ENCODE peak calls at places on chromosomes 11 and 22, in five cellular contexts. F is heart left ventricle; E is CD8-positive, alpha-beta T cell; U is body of pancreas; W is lung. B is an unnamed sample.

GRCh38 chr11:130418756-130419155 is 9.7 kb downstream of the ADAMTS8 start:
- ATAC-seq in F (no peak), E (no peak), U (peak; percentile 18), W (no peak), B (peak; percentile 82)

GRCh38 chr11:11468919-11469318 is 115.9 kb upstream of the CSNK2A3 start:
- ATAC-seq in F (peak; percentile 52), E (no peak), U (no peak), W (no peak), B (peak; percentile 19)

GRCh38 chr22:24200616-24201212 is 19.4 kb downstream of the SUSD2 start:
- ATAC-seq in F (no peak), E (no peak), U (no peak), W (no peak), B (no peak)

GRCh38 chr22:17411213-17411612 is 42.0 kb downstream of the CECR2 start:
- ATAC-seq in F (no peak), E (no peak), U (no peak), W (no peak), B (no peak)

GRCh38 chr11:35066029-35066428 is 72.9 kb upstream of the CD44 start:
- ATAC-seq in F (no peak), E (no peak), U (no peak), W (no peak), B (no peak)

GRCh38 chr22:42655693-42656092 is 6.5 kb upstream of the CYB5R3 start:
- ATAC-seq in F (no peak), E (no peak), U (no peak), W (no peak), B (no peak)

GRCh38 chr11:83035070-83035854 is 36.4 kb downstream of the RAB30 start:
- ATAC-seq in F (peak; percentile 45), E (no peak), U (no peak), W (no peak), B (peak; percentile 32)

GRCh38 chr11:96508861-96509260 is 119.0 kb downstream of the JRKL start:
- ATAC-seq in F (no peak), E (no peak), U (no peak), W (no peak), B (no peak)

GRCh38 chr11:8566613-8567210 is 27.3 kb downstream of the STK33 start:
- ATAC-seq in F (peak; percentile 22), E (no peak), U (peak; percentile 50), W (no peak), B (no peak)

GRCh38 chr11:8832571-8833260 is 78.3 kb upstream of the AKIP1 start:
- ATAC-seq in F (peak; percentile 83), E (no peak), U (peak; percentile 12), W (peak; percentile 81), B (peak; percentile 42)

GRCh38 chr11:26621147-26621546 is 49.1 kb upstream of the MUC15 start:
- ATAC-seq in F (no peak), E (no peak), U (no peak), W (peak; percentile 71), B (no peak)

DNA sequence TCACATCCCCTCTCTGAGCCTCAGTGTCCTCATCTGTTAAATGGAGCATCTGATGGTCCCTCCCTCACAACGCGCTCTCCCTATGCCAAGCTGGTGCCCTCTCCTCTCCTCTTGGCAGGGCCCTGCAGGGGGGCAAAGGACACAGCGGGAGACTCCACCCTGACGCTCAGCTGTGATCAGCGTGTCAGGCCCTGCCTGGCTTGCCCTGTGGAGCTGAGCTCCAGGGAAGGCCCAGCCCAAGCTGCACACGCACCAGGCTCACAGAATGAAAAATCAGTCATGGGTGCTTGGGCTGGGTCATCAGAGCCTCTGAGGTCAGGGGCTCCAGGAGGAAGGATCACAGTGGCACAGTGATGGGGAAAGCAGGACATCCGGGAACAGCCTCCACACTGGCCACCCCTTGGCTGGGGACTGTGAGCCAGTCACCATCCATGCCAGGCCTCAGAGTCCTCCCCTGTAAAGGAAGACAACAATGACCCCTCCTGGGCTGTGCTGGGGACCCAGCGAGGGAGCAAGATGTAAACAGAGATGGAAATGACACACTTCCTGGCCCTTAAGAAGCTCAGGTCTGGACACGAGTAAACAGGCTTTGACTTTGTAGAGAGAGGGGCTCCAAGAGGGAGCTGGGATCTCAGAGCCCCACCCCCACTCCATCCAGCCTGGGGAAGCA is 36.6 kb downstream of the RPL3 start:
- ATAC-seq in F (peak; percentile 56), E (no peak), U (peak; percentile 31), W (peak; percentile 16), B (peak; percentile 33)
- H3K27ac ChIP-seq in F (peak overlapping the region; percentile 80), E (no peak overlapping the region), U (peak overlapping the region; percentile 43), W (peak overlapping the region; percentile 67), B (peak overlapping the region; percentile 66)

GRCh38 chr11:75667268-75667830 is 1.5 kb downstream of the MAP6 start:
- ATAC-seq in F (peak; percentile 79), E (no peak), U (peak; percentile 65), W (peak; percentile 38), B (peak; percentile 61)
- TF ChIP-seq CTCF in F (peak; percentile 16), E (no peak), U (no peak), W (no peak), B (no peak)

GRCh38 chr11:65417702-65418430 is 4.7 kb upstream of the NEAT1 start:
- ATAC-seq in F (peak; percentile 8), E (peak; percentile 10), U (no peak), W (no peak), B (peak; percentile 4)
- H3K4me3 ChIP-seq in F (peak overlapping the region; percentile 19), E (peak overlapping the region; percentile 76), U (no peak overlapping the region), W (peak overlapping the region; percentile 15), B (no peak overlapping the region)

GRCh38 chr22:29523761-29524160 is 29.8 kb downstream of the THOC5 start:
- ATAC-seq in F (no peak), E (no peak), U (no peak), W (no peak), B (no peak)

GRCh38 chr22:29531419-29531818 is 22.1 kb downstream of the THOC5 start:
- ATAC-seq in F (no peak), E (no peak), U (no peak), W (no peak), B (no peak)

GRCh38 chr22:29524440-29525191 is 28.9 kb downstream of the THOC5 start:
- ATAC-seq in F (peak; percentile 85), E (no peak), U (no peak), W (no peak), B (no peak)

GRCh38 chr22:29528144-29528543 is 25.4 kb downstream of the THOC5 start:
- ATAC-seq in F (no peak), E (peak; percentile 52), U (no peak), W (no peak), B (no peak)
- H3K27ac ChIP-seq in F (no peak overlapping the region), E (no peak overlapping the region), U (no peak overlapping the region), W (no peak overlapping the region), B (no peak overlapping the region)

GRCh38 chr11:121448431-121448941 is 3.6 kb upstream of the SORL1 start:
- ATAC-seq in F (no peak), E (no peak), U (no peak), W (no peak), B (no peak)

GRCh38 chr11:121449123-121449522 is 3.0 kb upstream of the SORL1 start:
- ATAC-seq in F (no peak), E (peak; percentile 8), U (no peak), W (no peak), B (no peak)

GRCh38 chr11:121444508-121444907 is 7.6 kb upstream of the SORL1 start:
- ATAC-seq in F (no peak), E (no peak), U (no peak), W (no peak), B (no peak)

GRCh38 chr11:121445071-121445768 is 6.9 kb upstream of the SORL1 start:
- ATAC-seq in F (no peak), E (no peak), U (no peak), W (no peak), B (no peak)

DNA sequence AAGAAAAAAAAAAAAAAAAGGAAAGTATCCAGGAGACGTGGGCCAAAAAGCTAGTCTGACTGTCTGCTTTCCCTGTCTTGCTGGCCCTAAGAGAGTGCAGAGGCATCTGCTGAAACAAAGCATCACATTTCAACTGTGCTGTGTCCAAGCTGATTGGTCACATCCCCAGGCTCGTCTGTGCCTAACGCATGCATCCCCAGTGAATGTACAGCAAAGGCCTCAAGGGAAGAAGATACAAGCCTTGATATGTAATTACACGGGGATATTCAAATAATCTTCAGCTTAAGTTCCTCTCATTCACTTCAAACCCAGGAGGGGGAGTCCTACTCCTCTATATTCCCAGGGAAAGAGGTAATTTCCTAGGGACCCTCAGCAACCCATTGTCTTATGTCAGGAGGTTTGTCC is 5.4 kb upstream of the SORL1 start:
- ATAC-seq in F (no peak), E (no peak), U (no peak), W (no peak), B (no peak)
- TF ChIP-seq CTCF in F (no peak), E (no peak), U (no peak), W (no peak), B (no peak)

DNA sequence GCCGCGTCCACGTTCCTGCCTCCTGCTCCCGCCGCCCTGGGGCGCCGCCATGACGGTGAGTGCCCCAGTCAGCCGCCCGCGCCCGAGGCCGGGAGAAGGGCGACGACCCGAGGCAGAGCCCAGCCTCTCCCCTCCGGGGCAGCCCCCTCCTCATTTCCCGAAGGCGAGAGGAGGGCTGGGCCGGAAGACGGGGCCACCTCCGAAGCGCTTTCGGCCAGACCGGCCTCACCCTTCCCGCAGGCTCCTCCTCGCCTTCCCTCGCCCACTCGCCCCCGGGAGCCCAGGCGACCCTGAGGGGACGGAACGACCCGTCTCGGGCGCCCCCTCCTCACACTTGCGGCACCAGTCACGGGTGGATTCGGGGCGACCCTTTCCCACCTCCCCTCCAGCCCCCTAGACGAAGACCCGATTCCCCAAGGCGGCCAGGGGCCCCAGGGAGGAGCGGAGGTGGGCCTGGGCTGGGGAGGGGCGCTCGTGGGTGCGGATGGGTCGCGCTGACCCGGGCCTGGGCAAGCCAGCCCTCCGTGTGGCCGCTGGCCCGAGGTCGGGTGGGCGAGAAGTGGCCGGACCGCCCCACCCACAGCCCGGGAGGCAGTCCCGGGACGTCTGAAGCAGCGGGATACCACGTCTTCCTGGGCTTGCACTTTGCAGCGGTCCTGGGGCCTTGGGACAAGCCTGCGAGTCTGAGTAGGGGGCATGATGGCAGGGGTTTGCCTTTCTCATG is 49.7 kb downstream of the TRIOBP start:
- ATAC-seq in F (no peak), E (peak; percentile 43), U (peak; percentile 21), W (no peak), B (peak; percentile 0)
- H3K4me3 ChIP-seq in F (peak overlapping the region; percentile 86), E (peak overlapping the region; percentile 61), U (peak overlapping the region; percentile 53), W (peak overlapping the region; percentile 95), B (peak overlapping the region; percentile 95)

DNA sequence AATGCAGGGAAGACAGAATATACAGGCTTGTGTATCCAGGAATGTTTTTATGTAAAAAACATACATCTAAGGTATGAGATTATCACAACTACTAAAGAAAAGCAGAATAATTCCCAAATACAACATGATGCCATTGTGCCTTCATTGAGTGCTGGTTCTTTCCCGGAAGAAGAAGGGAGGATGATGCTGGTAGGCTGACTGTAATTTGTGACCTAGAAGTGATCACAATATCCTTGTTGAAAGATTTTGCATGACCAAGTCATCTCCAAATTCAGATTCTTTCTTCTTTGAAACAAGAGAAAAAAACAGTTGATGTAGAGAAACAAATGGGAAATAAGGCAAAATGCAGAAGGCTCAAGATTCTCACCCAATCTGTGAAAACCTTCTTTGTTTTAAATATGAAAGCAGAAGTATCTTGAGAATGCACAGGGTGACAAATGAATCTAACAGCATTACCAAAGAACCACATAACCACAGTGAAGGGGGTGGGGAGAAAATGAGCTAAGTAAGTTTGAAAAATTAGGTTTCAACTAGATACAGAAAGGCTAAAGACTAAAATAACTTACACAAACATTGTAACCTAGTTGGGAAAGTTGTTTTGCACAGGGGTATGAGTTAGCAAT is 20.4 kb downstream of the MRE11 start:
- ATAC-seq in F (no peak), E (peak; percentile 34), U (no peak), W (no peak), B (no peak)
- H3K27ac ChIP-seq in F (no peak overlapping the region), E (no peak overlapping the region), U (no peak overlapping the region), W (no peak overlapping the region), B (no peak overlapping the region)

B was measured in gastroesophageal sphincter.